ENCODE peak calls at places on chromosomes 12 and 14, in nine cellular contexts. S is transverse colon, O is sigmoid colon, A is stomach, N is HL-60, J is Panc1, R is esophagus muscularis mucosa, L is SK-N-SH, P is SK-N-MC. E is an unnamed sample.

GRCh38 chr12:2834581-2835491 is at the start of gene NRIP2:
- DNase-seq in S (no peak), O (no peak), A (no peak), N (no peak), J (no peak), R (no peak), L (peak; percentile 90), P (no peak), E (no peak)

GRCh38 chr14:105483300-105484068 is 3.2 kb upstream of the CRIP1 start:
- DNase-seq in S (peak; percentile 61), O (no peak), A (no peak), N (no peak), J (no peak), R (no peak), L (no peak), P (no peak), E (no peak)

GRCh38 chr12:46494424-46494823 is 121.9 kb upstream of the SLC38A2 start:
- DNase-seq in S (no peak), O (no peak), A (no peak), N (no peak), J (no peak), R (no peak), L (no peak), P (no peak), E (no peak)

GRCh38 chr12:103590271-103590670 is 3.2 kb downstream of the STAB2 start:
- DNase-seq in S (no peak), O (no peak), A (no peak), N (no peak), J (no peak), R (no peak), L (no peak), P (no peak), E (no peak)

GRCh38 chr14:101873401-101873800 is 91.0 kb upstream of the DYNC1H1 start:
- DNase-seq in S (no peak), O (no peak), A (no peak), N (no peak), J (no peak), R (no peak), L (no peak), P (no peak), E (no peak)

GRCh38 chr12:26696613-26697092 is 136.3 kb downstream of the ITPR2 start:
- DNase-seq in S (no peak), O (no peak), A (no peak), N (no peak), J (no peak), R (no peak), L (no peak), P (no peak), E (no peak)

GRCh38 chr12:4909397-4909733 is 340 bp upstream of the KCNA1 start:
- DNase-seq in S (no peak), O (no peak), A (no peak), N (no peak), J (no peak), R (peak; percentile 85), L (peak; percentile 21), P (no peak), E (no peak)

GRCh38 chr14:78595797-78596196 is 425.6 kb downstream of the NRXN3 start:
- DNase-seq in S (no peak), O (no peak), A (no peak), N (no peak), J (no peak), R (no peak), L (peak; percentile 27), P (no peak), E (no peak)

GRCh38 chr14:21384494-21384851 is 654 bp upstream of the SUPT16H start:
- DNase-seq in S (no peak), O (no peak), A (no peak), N (no peak), J (no peak), R (no peak), L (no peak), P (no peak), E (no peak)
- TF ChIP-seq POLR2AphosphoS5 in S (no peak), O (no peak), A (no peak), N (no peak), J (peak; percentile 13), R (no peak), L (peak; percentile 16), P (no peak), E (no peak)

DNA sequence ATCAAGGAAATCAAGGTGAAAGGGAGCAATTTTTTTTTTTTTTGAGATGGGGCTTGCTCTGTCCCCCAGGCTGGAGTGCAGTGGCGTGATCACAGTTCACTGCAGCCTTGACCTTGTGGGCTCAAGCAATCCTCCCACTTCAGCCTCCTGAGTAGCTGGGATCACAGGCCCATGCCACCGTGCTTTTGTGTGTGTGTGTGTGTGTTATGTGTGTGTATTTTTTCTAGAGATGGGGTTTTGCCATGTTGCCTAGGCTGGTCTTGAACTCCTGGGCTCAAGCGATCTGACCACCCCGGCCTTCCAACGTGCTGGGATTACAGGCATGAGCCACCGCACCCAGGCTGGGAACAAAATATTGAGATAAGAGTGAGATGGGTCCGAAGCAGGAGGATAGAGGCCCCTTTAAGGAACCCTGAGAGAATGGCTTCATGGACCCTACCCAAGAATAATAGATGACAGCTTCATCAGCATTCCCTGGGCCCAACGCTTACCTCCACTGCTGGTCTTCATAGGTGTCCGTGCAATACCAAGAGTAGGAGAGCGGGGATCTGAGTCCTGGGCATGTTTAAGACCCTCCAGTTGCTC is 1.0 kb downstream of the CDCA3 start:
- DNase-seq in S (peak; percentile 7), O (no peak), A (no peak), N (no peak), J (no peak), R (no peak), L (no peak), P (no peak), E (no peak)
- H3K4me3 ChIP-seq in S (no peak overlapping the region), O (no peak overlapping the region), A (no peak overlapping the region), N (peak overlapping the region; percentile 83), J (peak overlapping the region; percentile 89), R (no peak overlapping the region), L (peak overlapping the region; percentile 76), P (peak overlapping the region; percentile 82), E (no peak overlapping the region)

GRCh38 chr14:53955234-53955556 is 1.4 kb downstream of the BMP4 start:
- DNase-seq in S (no peak), O (no peak), A (no peak), N (no peak), J (no peak), R (no peak), L (no peak), P (no peak), E (no peak)

GRCh38 chr14:53953002-53953827 is 3.4 kb downstream of the BMP4 start:
- DNase-seq in S (peak; percentile 78), O (peak; percentile 94), A (peak; percentile 69), N (no peak), J (no peak), R (no peak), L (peak; percentile 75), P (no peak), E (peak; percentile 83)

GRCh38 chr14:53954551-53955233 is 1.9 kb downstream of the BMP4 start:
- DNase-seq in S (no peak), O (peak; percentile 67), A (no peak), N (no peak), J (no peak), R (no peak), L (no peak), P (no peak), E (no peak)

GRCh38 chr14:53952533-53952932 is 4.1 kb downstream of the BMP4 start:
- DNase-seq in S (no peak), O (no peak), A (no peak), N (no peak), J (no peak), R (no peak), L (no peak), P (no peak), E (no peak)

DNA sequence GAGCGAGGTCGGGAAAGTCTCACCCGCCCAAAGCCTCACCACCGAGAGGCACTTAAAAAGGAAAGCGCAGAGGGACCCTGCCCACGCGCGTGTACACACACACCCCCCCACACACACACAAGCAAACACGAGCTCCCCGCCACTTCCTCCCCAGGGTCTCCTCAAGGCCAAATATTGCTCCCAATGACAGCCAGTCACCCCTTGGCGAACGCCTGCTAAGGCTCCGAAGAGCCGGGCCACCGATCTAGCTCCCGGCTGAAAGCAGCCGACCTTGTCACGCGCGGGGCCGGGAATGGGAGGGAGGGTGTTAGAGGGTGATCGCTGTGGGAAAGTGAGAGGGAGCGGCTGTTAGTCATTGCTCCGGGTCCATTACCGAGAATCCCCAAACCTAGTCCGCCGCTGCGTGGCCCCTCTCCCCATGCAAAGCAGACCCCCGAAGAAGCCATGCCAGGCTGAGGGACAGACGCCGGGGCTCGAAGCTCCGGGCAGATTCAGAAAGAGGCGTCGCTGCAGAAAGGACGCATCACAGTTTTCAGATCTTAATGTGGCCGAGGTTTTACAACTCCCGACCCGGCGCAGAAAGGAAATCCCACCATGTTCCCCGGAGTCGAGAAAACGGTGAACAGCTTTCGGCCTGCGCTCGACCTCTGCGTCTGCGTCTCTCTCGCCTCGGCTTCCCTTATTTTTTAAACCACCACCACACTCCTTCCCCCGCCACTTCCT is 2.6 kb downstream of the BMP4 start:
- DNase-seq in S (peak; percentile 31), O (peak; percentile 82), A (no peak), N (no peak), J (no peak), R (no peak), L (peak; percentile 46), P (no peak), E (peak; percentile 20)
- TF ChIP-seq POLR2AphosphoS5 in S (no peak), O (no peak), A (no peak), N (no peak), J (no peak), R (no peak), L (no peak), P (no peak), E (no peak)

GRCh38 chr12:93989913-93990312 is 158.5 kb upstream of the PLXNC1 start:
- DNase-seq in S (no peak), O (no peak), A (no peak), N (no peak), J (no peak), R (no peak), L (no peak), P (no peak), E (no peak)

GRCh38 chr12:93996321-93996720 is 152.1 kb upstream of the PLXNC1 start:
- DNase-seq in S (no peak), O (no peak), A (no peak), N (no peak), J (no peak), R (no peak), L (no peak), P (no peak), E (no peak)

GRCh38 chr12:93991882-93992415 is 156.4 kb upstream of the PLXNC1 start:
- DNase-seq in S (no peak), O (no peak), A (no peak), N (no peak), J (no peak), R (no peak), L (no peak), P (no peak), E (no peak)

DNA sequence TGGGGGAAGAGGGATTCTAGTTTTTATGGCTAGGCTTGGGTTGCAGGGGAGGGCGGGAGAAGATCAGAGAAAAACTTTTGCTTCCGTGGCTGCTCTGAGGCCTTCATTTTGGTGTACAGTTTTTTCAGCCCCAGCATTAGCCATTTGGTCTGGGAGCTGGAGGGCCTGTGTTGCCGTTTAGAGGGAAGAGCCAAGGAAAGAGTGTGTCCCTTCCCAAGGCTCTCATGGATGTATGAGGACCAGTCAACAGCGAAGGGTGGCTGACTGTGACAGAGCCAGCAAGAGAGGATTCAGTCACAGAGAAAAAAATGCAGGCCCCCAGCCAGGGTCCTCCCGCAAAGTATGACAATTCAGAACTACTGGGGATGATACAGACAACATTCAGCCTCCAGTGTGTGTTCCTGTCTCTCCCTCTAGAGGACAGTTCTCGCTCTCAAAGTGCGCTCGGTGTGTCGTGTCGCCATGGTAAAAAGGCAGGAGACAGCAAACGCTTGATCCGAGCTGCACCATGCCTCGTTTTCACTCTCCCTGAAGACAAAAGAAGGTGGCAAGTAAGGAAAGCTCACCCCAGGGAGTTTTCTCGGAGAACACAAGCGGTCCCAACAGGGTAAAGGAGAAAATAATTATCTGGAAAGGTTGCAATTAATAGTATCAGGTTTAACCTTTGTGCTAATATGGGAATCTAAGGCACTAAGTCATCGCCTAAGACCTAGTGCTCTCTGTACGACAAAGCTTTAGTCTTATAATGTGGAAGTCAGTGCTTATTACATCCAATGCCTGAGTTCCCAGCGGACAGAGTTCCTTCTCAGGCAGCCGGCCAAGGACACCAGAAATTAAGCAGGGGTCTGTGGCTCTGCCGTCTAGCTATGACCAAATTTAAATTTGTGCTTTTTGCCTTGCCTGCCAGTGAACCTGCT is 157.3 kb upstream of the PLXNC1 start:
- DNase-seq in S (no peak), O (peak; percentile 71), A (no peak), N (no peak), J (no peak), R (no peak), L (peak; percentile 14), P (no peak), E (no peak)
- H3K4me3 ChIP-seq in S (no peak overlapping the region), O (no peak overlapping the region), A (no peak overlapping the region), N (no peak overlapping the region), J (no peak overlapping the region), R (no peak overlapping the region), L (no peak overlapping the region), P (no peak overlapping the region), E (no peak overlapping the region)